ENCODE peak calls at places on chromosomes 16 and 17, in four cellular contexts. U is heart left ventricle, Q is prostate gland, D is transverse colon. M is an unnamed sample.

GRCh38 chr17:42672038-42672437 is 4.8 kb downstream of the PLEKHH3 start:
- DNase-seq in U (no peak), Q (peak), D (no peak), M (no peak)

GRCh38 chr17:72467841-72468653 is 347.2 kb downstream of the SOX9 start:
- DNase-seq in U (peak), Q (peak), D (peak), M (no peak)

GRCh38 chr16:4505356-4506153 is 29.4 kb downstream of the HMOX2 start:
- DNase-seq in U (no peak), Q (no peak), D (peak), M (no peak)

GRCh38 chr16:11586856-11587642 is at the start of gene LITAF:
- DNase-seq in U (peak), Q (peak), D (peak), M (no peak)

GRCh38 chr17:1829189-1829578 is 518 bp downstream of the SMYD4 start:
- DNase-seq in U (no peak), Q (no peak), D (peak), M (peak)

GRCh38 chr17:2867441-2868424 is 71.5 kb downstream of the RAP1GAP2 start:
- DNase-seq in U (no peak), Q (no peak), D (no peak), M (no peak)

GRCh38 chr17:61314368-61315078 is 85.1 kb upstream of the TBX2 start:
- DNase-seq in U (peak), Q (peak), D (no peak), M (peak)

GRCh38 chr16:57341441-57342303 is 16.9 kb upstream of the CCL22 start:
- DNase-seq in U (no peak), Q (peak), D (peak), M (peak)

GRCh38 chr16:88854306-88855111 is 2.2 kb downstream of the GALNS start:
- DNase-seq in U (no peak), Q (no peak), D (peak), M (no peak)

DNA sequence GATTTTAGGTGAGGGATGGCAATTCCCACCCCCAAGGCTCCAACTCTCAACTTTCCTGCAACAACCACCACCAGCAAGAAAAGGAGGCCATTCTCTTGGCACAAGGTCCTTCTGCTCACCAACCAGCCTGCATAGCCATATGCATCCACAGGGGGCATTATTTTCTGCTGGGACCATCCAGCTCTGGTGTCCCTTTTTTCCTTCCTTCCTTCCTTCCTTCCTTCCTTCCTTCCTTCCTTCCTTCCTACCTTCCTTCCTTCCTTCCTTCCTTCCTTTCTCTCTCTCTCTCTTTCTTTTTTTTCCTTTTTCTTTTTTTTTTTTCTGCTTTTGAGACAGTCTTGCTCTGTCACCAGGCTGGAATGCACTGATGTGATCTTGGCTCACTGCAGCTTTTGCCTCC is 21.1 kb upstream of the COX10 start:
- DNase-seq in U (no peak), Q (no peak), D (no peak), M (no peak)
- TF ChIP-seq CTCF in U (no peak), Q (no peak), D (peak), M (peak)

DNA sequence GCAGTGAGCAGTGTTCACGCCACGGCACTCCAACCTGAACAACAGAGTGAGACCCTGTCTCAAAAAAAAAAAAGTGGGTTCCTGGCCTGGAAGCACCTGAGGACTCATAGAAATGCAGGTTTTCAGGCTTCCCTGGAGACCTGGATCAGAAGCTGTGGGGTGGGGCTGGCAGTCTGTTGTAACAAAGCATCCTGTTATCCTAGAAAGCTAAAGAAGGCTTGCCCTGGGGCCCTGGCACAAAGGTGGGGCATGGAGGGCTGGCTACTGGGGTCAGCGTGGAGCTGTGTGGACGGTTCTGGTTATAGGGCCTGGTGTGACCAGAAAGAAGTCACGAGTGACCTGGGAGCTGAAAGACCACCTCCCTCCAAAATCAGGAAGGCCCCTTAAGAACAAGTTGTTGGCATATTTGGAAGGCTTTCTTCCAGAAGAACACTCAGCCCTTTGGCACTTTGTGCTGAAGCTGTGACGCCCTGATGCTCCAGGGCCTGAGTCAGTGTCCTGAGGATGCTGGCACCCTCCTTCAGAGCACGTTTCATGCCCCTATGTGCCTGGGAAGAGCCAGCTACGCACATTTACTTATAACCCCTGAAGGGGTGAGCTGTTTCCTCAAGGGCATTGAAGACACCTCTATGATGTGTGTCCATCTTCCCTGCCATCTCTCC is 6.2 kb downstream of the CRISPLD2 start:
- DNase-seq in U (no peak), Q (no peak), D (no peak), M (no peak)
- H3K4me3 ChIP-seq in U (peak), Q (no peak), D (peak), M (no peak)

DNA sequence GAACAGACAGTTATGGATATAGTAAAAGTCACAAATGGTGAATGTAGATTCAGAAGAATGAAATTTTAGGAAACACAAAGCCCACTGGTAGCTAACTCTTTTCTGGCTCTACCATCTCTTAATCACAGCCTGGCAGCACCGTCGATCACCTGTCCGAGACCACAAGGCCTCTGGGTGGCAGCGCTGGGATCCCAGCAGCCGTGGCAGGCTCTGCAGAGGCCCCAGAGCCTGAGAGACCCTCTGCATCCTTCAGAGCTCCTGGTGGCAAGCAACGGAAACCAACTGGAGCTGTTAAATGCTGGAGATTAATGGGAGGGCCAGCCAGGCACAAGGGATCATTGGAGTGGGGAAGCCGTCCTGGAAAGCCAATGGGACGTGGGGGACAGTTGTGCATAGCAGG is 26.3 kb downstream of the LAT start:
- DNase-seq in U (no peak), Q (no peak), D (no peak), M (no peak)
- TF ChIP-seq CTCF in U (no peak), Q (no peak), D (no peak), M (no peak)

GRCh38 chr16:58727796-58728568 is 6.1 kb downstream of the GOT2 start:
- DNase-seq in U (no peak), Q (no peak), D (no peak), M (peak)

GRCh38 chr16:58732545-58733247 is 1.4 kb downstream of the GOT2 start:
- DNase-seq in U (no peak), Q (no peak), D (no peak), M (peak)

GRCh38 chr16:58733671-58734458 is at the start of gene GOT2:
- DNase-seq in U (peak), Q (peak), D (peak), M (peak)

GRCh38 chr16:58733248-58733670 is 857 bp downstream of the GOT2 start:
- DNase-seq in U (no peak), Q (peak), D (peak), M (no peak)

DNA sequence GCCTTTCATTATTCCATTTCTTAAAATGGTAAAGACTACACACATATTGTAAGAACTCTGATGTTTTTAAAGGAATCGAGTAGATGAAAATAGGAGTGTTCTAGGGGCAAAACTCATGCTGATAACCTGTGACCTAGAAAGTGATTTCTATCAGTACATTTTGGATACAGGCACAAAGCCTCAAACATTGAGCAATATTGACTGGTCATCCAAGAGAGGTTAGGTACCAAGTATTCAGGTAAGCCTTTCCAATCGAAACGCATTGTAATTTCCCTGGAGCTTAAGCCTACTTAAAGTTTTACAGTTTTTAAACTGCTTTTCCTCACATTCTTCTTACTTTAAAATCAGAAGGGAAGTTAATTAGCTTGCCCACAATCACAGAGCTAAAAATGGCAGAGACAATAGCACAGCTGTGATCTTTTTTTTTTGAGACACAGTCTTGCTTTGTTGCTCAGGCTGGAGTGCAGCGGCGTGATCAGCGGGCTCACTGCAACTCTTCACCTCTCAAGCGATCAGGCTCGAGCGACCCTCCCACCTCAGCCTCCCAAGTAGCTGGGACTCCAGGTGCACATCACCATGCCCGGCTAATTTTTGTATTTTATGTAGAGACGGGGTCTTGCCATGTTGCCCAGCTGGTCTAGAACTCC is 3.3 kb downstream of the GOT2 start:
- DNase-seq in U (no peak), Q (no peak), D (no peak), M (no peak)
- H3K4me3 ChIP-seq in U (no peak), Q (no peak), D (no peak), M (no peak)

DNA sequence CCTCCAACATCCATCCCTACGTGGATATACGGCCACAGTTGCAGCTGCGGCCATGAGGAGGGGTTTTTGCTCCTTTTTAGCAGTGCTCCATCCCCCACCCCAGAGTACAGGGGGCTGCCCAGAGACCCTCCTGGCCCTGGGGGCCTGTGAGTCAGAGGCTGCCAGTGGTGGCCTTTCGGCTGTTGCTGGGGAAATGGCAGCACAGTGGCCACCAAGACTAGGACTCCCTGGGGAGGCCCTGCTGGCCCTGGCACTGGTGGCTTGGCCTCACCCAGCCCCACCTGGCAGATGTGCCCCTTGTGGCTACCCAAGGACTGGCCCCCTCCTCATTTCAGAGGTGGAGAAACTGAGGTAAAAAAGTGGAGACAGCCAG is 29.1 kb downstream of the RAI1 start:
- DNase-seq in U (no peak), Q (no peak), D (no peak), M (no peak)
- TF ChIP-seq CTCF in U (no peak), Q (no peak), D (no peak), M (no peak)